ENCODE peak calls at places on chromosomes 5 and 9, in eight cellular contexts. One of them, this sample, is unnamed.

GRCh38 chr9:31372796-31373587 is 1011.5 kb upstream of the ACO1 start:
- DNase-seq in astrocyte of the spinal cord: no peak
- DNase-seq in GM23248: no peak
- DNase-seq in left ventricle myocardium inferior: no peak
- DNase-seq in PC-3: peak
- DNase-seq in H1: no peak
- DNase-seq in mesendoderm: no peak
- DNase-seq in foreskin fibroblast: no peak
- DNase-seq in this sample: peak

GRCh38 chr9:107246259-107247254 is 36.5 kb upstream of the RAD23B start:
- DNase-seq in mesendoderm: peak
- DNase-seq in left ventricle myocardium inferior: no peak
- DNase-seq in astrocyte of the spinal cord: peak
- DNase-seq in PC-3: no peak
- DNase-seq in GM23248: peak
- DNase-seq in H1: peak
- DNase-seq in foreskin fibroblast: no peak
- DNase-seq in this sample: no peak

GRCh38 chr5:10988637-10989036 is 227.6 kb upstream of the DAP start:
- DNase-seq in PC-3: no peak
- DNase-seq in foreskin fibroblast: no peak
- DNase-seq in astrocyte of the spinal cord: no peak
- DNase-seq in mesendoderm: no peak
- DNase-seq in H1: no peak
- DNase-seq in GM23248: no peak
- DNase-seq in left ventricle myocardium inferior: no peak
- DNase-seq in this sample: no peak

GRCh38 chr9:97504381-97505216 is 3.1 kb downstream of the TMOD1 start:
- DNase-seq in mesendoderm: peak
- DNase-seq in astrocyte of the spinal cord: peak
- DNase-seq in foreskin fibroblast: no peak
- DNase-seq in PC-3: no peak
- DNase-seq in left ventricle myocardium inferior: no peak
- DNase-seq in H1: peak
- DNase-seq in GM23248: peak
- DNase-seq in this sample: no peak

GRCh38 chr9:121282309-121283071 is 14.5 kb downstream of the GSN start:
- DNase-seq in astrocyte of the spinal cord: peak
- DNase-seq in mesendoderm: no peak
- DNase-seq in H1: no peak
- DNase-seq in PC-3: peak
- DNase-seq in GM23248: peak
- DNase-seq in foreskin fibroblast: peak
- DNase-seq in left ventricle myocardium inferior: peak
- DNase-seq in this sample: no peak

GRCh38 chr9:95175523-95175922 is 142.0 kb downstream of the FANCC start:
- DNase-seq in GM23248: no peak
- DNase-seq in foreskin fibroblast: no peak
- DNase-seq in mesendoderm: no peak
- DNase-seq in left ventricle myocardium inferior: no peak
- DNase-seq in astrocyte of the spinal cord: no peak
- DNase-seq in H1: no peak
- DNase-seq in PC-3: no peak
- DNase-seq in this sample: no peak

GRCh38 chr5:54616031-54616430 is 98.5 kb downstream of the SNX18 start:
- DNase-seq in H1: no peak
- DNase-seq in astrocyte of the spinal cord: peak
- DNase-seq in mesendoderm: no peak
- DNase-seq in foreskin fibroblast: peak
- DNase-seq in PC-3: no peak
- DNase-seq in left ventricle myocardium inferior: peak
- DNase-seq in GM23248: peak
- DNase-seq in this sample: peak

GRCh38 chr9:134454386-134454978 is 128.2 kb downstream of the RXRA start:
- DNase-seq in left ventricle myocardium inferior: no peak
- DNase-seq in foreskin fibroblast: no peak
- DNase-seq in PC-3: no peak
- DNase-seq in H1: no peak
- DNase-seq in astrocyte of the spinal cord: peak
- DNase-seq in GM23248: no peak
- DNase-seq in mesendoderm: no peak
- DNase-seq in this sample: no peak

GRCh38 chr5:81203729-81204128 is 29.4 kb upstream of the CKMT2 start:
- DNase-seq in left ventricle myocardium inferior: no peak
- DNase-seq in PC-3: no peak
- DNase-seq in astrocyte of the spinal cord: no peak
- DNase-seq in GM23248: no peak
- DNase-seq in foreskin fibroblast: no peak
- DNase-seq in mesendoderm: no peak
- DNase-seq in H1: no peak
- DNase-seq in this sample: no peak

GRCh38 chr5:61069150-61069549 is 93.1 kb downstream of the SMIM15 start:
- DNase-seq in PC-3: no peak
- DNase-seq in foreskin fibroblast: no peak
- DNase-seq in GM23248: no peak
- DNase-seq in astrocyte of the spinal cord: no peak
- DNase-seq in H1: no peak
- DNase-seq in left ventricle myocardium inferior: no peak
- DNase-seq in mesendoderm: no peak
- DNase-seq in this sample: no peak

GRCh38 chr5:103804714-103805113 is 242.1 kb upstream of the NUDT12 start:
- DNase-seq in left ventricle myocardium inferior: no peak
- DNase-seq in H1: no peak
- DNase-seq in GM23248: peak
- DNase-seq in PC-3: peak
- DNase-seq in mesendoderm: peak
- DNase-seq in foreskin fibroblast: peak
- DNase-seq in astrocyte of the spinal cord: peak
- DNase-seq in this sample: peak

GRCh38 chr5:154078305-154078704 is 39.5 kb downstream of the MFAP3 start:
- DNase-seq in astrocyte of the spinal cord: no peak
- DNase-seq in PC-3: peak
- DNase-seq in mesendoderm: no peak
- DNase-seq in GM23248: no peak
- DNase-seq in H1: no peak
- DNase-seq in left ventricle myocardium inferior: no peak
- DNase-seq in foreskin fibroblast: no peak
- DNase-seq in this sample: no peak

GRCh38 chr5:34838785-34839714 is at the start of gene TTC23L:
- DNase-seq in foreskin fibroblast: peak
- DNase-seq in mesendoderm: peak
- DNase-seq in left ventricle myocardium inferior: peak
- DNase-seq in GM23248: peak
- DNase-seq in H1: peak
- DNase-seq in astrocyte of the spinal cord: peak
- DNase-seq in PC-3: peak
- DNase-seq in this sample: peak
- H3K4me3 ChIP-seq in foreskin fibroblast: peak
- H3K4me3 ChIP-seq in mesendoderm: peak
- H3K4me3 ChIP-seq in left ventricle myocardium inferior: peak
- H3K4me3 ChIP-seq in GM23248: peak
- H3K4me3 ChIP-seq in H1: peak
- H3K4me3 ChIP-seq in astrocyte of the spinal cord: peak
- H3K4me3 ChIP-seq in PC-3: peak
- H3K4me3 ChIP-seq in this sample: peak

DNA sequence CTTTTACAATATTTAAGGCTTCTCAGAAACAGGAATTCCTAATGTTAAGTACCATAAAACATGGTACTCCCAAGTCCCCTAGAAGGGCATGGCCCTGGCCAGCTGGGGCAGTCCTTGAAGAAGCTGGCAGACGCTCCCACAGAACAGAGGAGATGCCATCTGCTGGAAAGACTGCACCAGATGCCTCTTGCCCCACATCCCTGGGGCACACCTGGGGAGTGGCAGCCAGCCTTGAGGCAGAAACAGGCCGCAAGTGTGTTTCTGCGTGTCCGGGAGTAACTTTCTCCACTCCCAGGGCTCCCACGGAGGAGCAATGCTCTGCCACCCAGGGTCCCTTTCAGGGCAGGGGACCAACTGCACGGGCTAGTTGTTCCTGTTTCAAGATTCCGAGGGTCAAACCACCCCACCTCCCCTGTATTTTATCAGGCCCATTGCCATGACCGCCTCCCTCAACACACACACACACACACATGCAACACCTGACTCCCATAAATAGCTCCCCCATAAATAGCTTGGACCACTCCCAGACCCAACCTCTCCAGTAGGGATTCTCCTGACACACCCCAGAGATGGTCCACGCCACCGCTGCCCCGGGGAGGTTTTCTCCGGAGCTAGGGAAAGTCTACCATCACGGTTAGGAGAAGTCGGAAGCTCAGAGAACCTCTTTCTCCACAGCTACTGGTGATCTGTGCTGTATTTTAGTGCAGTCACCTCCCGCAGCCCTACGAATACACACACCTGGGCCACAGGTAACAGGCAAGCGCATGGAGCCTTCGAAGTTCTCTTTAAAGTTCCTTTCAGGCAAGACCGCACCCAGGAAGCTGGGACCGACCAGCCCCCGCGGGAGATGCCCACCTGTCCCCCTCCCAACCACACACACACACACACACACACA is 1.5 kb downstream of the SPOCK1 start:
- DNase-seq in mesendoderm: no peak
- DNase-seq in GM23248: peak
- DNase-seq in foreskin fibroblast: no peak
- DNase-seq in PC-3: peak
- DNase-seq in left ventricle myocardium inferior: no peak
- DNase-seq in H1: peak
- DNase-seq in astrocyte of the spinal cord: no peak
- DNase-seq in this sample: no peak
- H3K4me3 ChIP-seq in mesendoderm: no peak
- H3K4me3 ChIP-seq in GM23248: peak
- H3K4me3 ChIP-seq in foreskin fibroblast: peak
- H3K4me3 ChIP-seq in PC-3: peak
- H3K4me3 ChIP-seq in left ventricle myocardium inferior: peak
- H3K4me3 ChIP-seq in H1: peak
- H3K4me3 ChIP-seq in astrocyte of the spinal cord: peak
- H3K4me3 ChIP-seq in this sample: peak

DNA sequence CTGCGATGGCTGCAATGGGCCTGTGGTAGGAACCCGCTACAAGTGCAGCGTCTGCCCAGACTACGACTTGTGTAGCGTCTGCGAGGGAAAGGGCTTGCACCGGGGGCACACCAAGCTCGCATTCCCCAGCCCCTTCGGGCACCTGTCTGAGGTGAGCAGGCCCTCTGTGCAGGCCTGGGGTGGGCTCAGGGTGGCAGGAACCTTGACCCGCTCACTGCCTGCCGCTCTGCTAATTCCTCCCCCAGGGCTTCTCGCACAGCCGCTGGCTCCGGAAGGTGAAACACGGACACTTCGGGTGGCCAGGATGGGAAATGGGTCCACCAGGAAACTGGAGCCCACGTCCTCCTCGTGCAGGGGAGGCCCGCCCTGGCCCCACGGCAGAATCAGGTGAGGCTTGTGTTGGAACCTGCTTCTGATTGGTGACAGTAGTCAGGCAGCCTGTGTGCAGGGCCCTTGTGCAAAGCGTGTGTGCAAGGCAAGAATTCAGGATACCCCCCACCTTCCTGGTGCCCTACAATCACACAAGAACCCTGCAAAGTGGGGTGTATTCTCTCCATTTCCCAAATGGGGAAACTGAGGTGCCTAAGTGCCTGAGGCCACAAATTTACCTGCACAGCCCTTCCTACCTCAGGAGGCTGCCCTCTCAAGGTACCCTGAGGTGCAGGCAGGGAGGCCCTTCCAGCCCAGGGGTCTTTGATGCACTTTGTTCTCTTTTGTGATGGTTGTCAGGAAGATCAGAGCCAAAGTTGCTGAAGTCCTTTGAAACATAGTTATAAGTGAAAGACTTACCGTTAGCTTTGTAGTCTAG is 3.4 kb downstream of the SQSTM1 start:
- DNase-seq in foreskin fibroblast: no peak
- DNase-seq in astrocyte of the spinal cord: no peak
- DNase-seq in GM23248: no peak
- DNase-seq in PC-3: no peak
- DNase-seq in mesendoderm: no peak
- DNase-seq in H1: no peak
- DNase-seq in left ventricle myocardium inferior: no peak
- DNase-seq in this sample: no peak
- H3K4me3 ChIP-seq in foreskin fibroblast: peak
- H3K4me3 ChIP-seq in astrocyte of the spinal cord: no peak
- H3K4me3 ChIP-seq in GM23248: no peak
- H3K4me3 ChIP-seq in PC-3: no peak
- H3K4me3 ChIP-seq in mesendoderm: no peak
- H3K4me3 ChIP-seq in H1: no peak
- H3K4me3 ChIP-seq in left ventricle myocardium inferior: peak
- H3K4me3 ChIP-seq in this sample: no peak

GRCh38 chr9:38017149-38017884 is 51.7 kb downstream of the SHB start:
- DNase-seq in PC-3: peak
- DNase-seq in GM23248: peak
- DNase-seq in foreskin fibroblast: no peak
- DNase-seq in left ventricle myocardium inferior: peak
- DNase-seq in astrocyte of the spinal cord: peak
- DNase-seq in H1: peak
- DNase-seq in mesendoderm: peak
- DNase-seq in this sample: no peak
- H3K4me3 ChIP-seq in PC-3: peak
- H3K4me3 ChIP-seq in GM23248: peak
- H3K4me3 ChIP-seq in foreskin fibroblast: no peak
- H3K4me3 ChIP-seq in left ventricle myocardium inferior: no peak
- H3K4me3 ChIP-seq in astrocyte of the spinal cord: no peak
- H3K4me3 ChIP-seq in H1: no peak
- H3K4me3 ChIP-seq in mesendoderm: no peak
- H3K4me3 ChIP-seq in this sample: no peak

This sample was measured in skeletal muscle cell.